ENCODE peak calls at places on chromosomes 5 and 9, in ten cellular contexts. One of them, this sample, is unnamed.

GRCh38 chr5:116543501-116543900 is 31.1 kb downstream of the SEMA6A start:
- DNase-seq in fibroblast of lung: peak; percentile 87
- DNase-seq in bronchial epithelial cell: peak; percentile 71
- DNase-seq in tibial artery: no peak
- DNase-seq in GM10248: no peak
- DNase-seq in IMR-90: no peak
- DNase-seq in fibroblast of the aortic adventitia: peak; percentile 11
- DNase-seq in foreskin fibroblast: no peak
- DNase-seq in lung: no peak
- DNase-seq in mesothelial cell of epicardium: no peak
- DNase-seq in this sample: no peak

GRCh38 chr5:180007582-180007981 is 64.0 kb downstream of the RNF130 start:
- DNase-seq in fibroblast of lung: no peak
- DNase-seq in bronchial epithelial cell: no peak
- DNase-seq in tibial artery: no peak
- DNase-seq in GM10248: no peak
- DNase-seq in IMR-90: no peak
- DNase-seq in fibroblast of the aortic adventitia: no peak
- DNase-seq in foreskin fibroblast: no peak
- DNase-seq in lung: no peak
- DNase-seq in mesothelial cell of epicardium: no peak
- DNase-seq in this sample: no peak

GRCh38 chr5:10725636-10726035 is 35.4 kb downstream of the DAP start:
- DNase-seq in fibroblast of lung: no peak
- DNase-seq in bronchial epithelial cell: no peak
- DNase-seq in tibial artery: no peak
- DNase-seq in GM10248: no peak
- DNase-seq in IMR-90: no peak
- DNase-seq in fibroblast of the aortic adventitia: no peak
- DNase-seq in foreskin fibroblast: no peak
- DNase-seq in lung: no peak
- DNase-seq in mesothelial cell of epicardium: no peak
- DNase-seq in this sample: no peak

GRCh38 chr9:13956107-13956506 is 357.8 kb downstream of the NFIB start:
- DNase-seq in fibroblast of lung: no peak
- DNase-seq in bronchial epithelial cell: no peak
- DNase-seq in tibial artery: no peak
- DNase-seq in GM10248: no peak
- DNase-seq in IMR-90: no peak
- DNase-seq in fibroblast of the aortic adventitia: no peak
- DNase-seq in foreskin fibroblast: no peak
- DNase-seq in lung: no peak
- DNase-seq in mesothelial cell of epicardium: no peak
- DNase-seq in this sample: no peak

GRCh38 chr5:77418601-77419591 is 73.2 kb downstream of the WDR41 start:
- DNase-seq in fibroblast of lung: peak; percentile 29
- DNase-seq in bronchial epithelial cell: peak; percentile 76
- DNase-seq in tibial artery: no peak
- DNase-seq in GM10248: no peak
- DNase-seq in IMR-90: peak; percentile 45
- DNase-seq in fibroblast of the aortic adventitia: no peak
- DNase-seq in foreskin fibroblast: no peak
- DNase-seq in lung: no peak
- DNase-seq in mesothelial cell of epicardium: no peak
- DNase-seq in this sample: no peak

GRCh38 chr9:32264171-32264862 is 120.1 kb upstream of the ACO1 start:
- DNase-seq in fibroblast of lung: peak; percentile 12
- DNase-seq in bronchial epithelial cell: peak; percentile 30
- DNase-seq in tibial artery: no peak
- DNase-seq in GM10248: no peak
- DNase-seq in IMR-90: peak; percentile 14
- DNase-seq in fibroblast of the aortic adventitia: peak; percentile 25
- DNase-seq in foreskin fibroblast: no peak
- DNase-seq in lung: no peak
- DNase-seq in mesothelial cell of epicardium: no peak
- DNase-seq in this sample: no peak

GRCh38 chr5:177300236-177300880 is 3.2 kb downstream of the RAB24 start:
- DNase-seq in fibroblast of lung: peak; percentile 75
- DNase-seq in bronchial epithelial cell: peak; percentile 61
- DNase-seq in tibial artery: peak; percentile 62
- DNase-seq in GM10248: peak; percentile 58
- DNase-seq in IMR-90: peak; percentile 80
- DNase-seq in fibroblast of the aortic adventitia: peak; percentile 70
- DNase-seq in foreskin fibroblast: peak; percentile 41
- DNase-seq in lung: peak; percentile 61
- DNase-seq in mesothelial cell of epicardium: no peak
- DNase-seq in this sample: peak; percentile 81

GRCh38 chr5:14908195-14908594 is 36.6 kb upstream of the ANKH start:
- DNase-seq in fibroblast of lung: peak; percentile 68
- DNase-seq in bronchial epithelial cell: peak; percentile 89
- DNase-seq in tibial artery: no peak
- DNase-seq in GM10248: no peak
- DNase-seq in IMR-90: peak; percentile 23
- DNase-seq in fibroblast of the aortic adventitia: peak; percentile 93
- DNase-seq in foreskin fibroblast: peak; percentile 29
- DNase-seq in lung: no peak
- DNase-seq in mesothelial cell of epicardium: no peak
- DNase-seq in this sample: no peak

DNA sequence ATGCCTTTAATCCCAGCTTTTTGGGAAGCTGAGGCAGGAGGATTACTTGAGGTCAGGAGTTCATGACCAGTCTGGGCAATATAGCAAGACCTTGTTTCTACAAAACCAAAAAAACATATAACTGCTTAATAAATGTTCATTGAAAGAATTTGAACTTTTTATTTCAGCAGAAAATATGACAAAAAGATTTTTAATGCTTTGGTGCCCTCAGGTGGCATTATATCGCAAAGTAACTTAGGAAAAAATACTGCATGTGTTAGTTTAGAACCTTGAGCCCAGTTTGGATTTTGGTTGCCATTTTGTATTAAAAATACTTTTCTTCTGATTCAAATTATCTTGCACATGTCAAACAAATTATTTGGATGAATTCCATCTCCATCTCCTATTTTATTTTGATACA is 103.2 kb downstream of the GPBP1 start:
- DNase-seq in fibroblast of lung: peak; percentile 15
- DNase-seq in bronchial epithelial cell: peak; percentile 33
- DNase-seq in tibial artery: no peak
- DNase-seq in GM10248: no peak
- DNase-seq in IMR-90: peak; percentile 40
- DNase-seq in fibroblast of the aortic adventitia: peak; percentile 69
- DNase-seq in foreskin fibroblast: no peak
- DNase-seq in lung: no peak
- DNase-seq in mesothelial cell of epicardium: no peak
- DNase-seq in this sample: no peak
- TF ChIP-seq CTCF in fibroblast of lung: no peak
- TF ChIP-seq CTCF in bronchial epithelial cell: no peak
- TF ChIP-seq CTCF in tibial artery: no peak
- TF ChIP-seq CTCF in GM10248: no peak
- TF ChIP-seq CTCF in IMR-90: peak; percentile 55
- TF ChIP-seq CTCF in fibroblast of the aortic adventitia: peak; percentile 38
- TF ChIP-seq CTCF in foreskin fibroblast: no peak
- TF ChIP-seq CTCF in lung: no peak
- TF ChIP-seq CTCF in mesothelial cell of epicardium: no peak
- TF ChIP-seq CTCF in this sample: no peak

DNA sequence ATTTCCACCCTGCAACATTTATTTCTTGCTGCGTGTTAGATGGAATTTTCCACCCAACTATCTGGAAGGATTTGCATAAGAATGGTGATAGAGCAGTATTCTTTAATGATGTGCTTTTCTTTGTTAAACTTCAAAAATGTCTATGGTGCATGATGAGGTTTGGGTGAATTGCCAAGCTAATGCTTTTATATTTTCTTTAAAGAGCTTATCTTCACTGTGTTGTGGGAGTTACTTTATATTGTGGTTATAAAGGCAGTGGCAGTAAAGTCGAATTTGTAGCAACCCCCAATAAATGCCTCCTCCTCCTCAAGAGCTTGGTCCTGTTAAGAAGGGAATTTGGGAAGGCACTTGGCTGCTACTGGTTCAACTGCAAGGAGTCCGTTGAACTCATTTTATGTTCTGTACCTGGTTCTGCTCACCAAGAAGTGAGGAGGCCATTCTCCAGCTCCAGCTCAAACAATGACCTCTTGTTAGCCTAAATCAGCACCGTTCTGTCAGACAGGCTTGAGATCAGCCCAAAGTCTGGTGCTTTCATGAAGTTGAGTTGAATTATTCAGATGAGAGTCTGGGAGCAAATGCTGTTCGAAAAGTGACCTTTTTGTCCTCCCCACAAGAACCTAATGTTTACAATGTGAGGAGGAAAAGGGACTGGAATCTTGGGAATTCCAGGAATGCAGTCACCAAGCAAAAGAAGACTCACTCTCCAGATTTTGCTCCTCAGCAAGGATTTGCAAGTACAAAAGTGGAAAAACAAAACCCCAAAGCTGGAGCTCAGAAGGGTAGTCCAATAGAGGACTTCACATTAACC is 217.0 kb downstream of the TMEM38B start:
- DNase-seq in fibroblast of lung: peak; percentile 40
- DNase-seq in bronchial epithelial cell: peak; percentile 18
- DNase-seq in tibial artery: no peak
- DNase-seq in GM10248: no peak
- DNase-seq in IMR-90: no peak
- DNase-seq in fibroblast of the aortic adventitia: no peak
- DNase-seq in foreskin fibroblast: no peak
- DNase-seq in lung: no peak
- DNase-seq in mesothelial cell of epicardium: no peak
- DNase-seq in this sample: no peak
- TF ChIP-seq CTCF in fibroblast of lung: no peak
- TF ChIP-seq CTCF in bronchial epithelial cell: no peak
- TF ChIP-seq CTCF in tibial artery: no peak
- TF ChIP-seq CTCF in GM10248: no peak
- TF ChIP-seq CTCF in IMR-90: no peak
- TF ChIP-seq CTCF in fibroblast of the aortic adventitia: no peak
- TF ChIP-seq CTCF in foreskin fibroblast: no peak
- TF ChIP-seq CTCF in lung: no peak
- TF ChIP-seq CTCF in mesothelial cell of epicardium: no peak
- TF ChIP-seq CTCF in this sample: no peak

GRCh38 chr9:95505072-95505471 is 11.7 kb downstream of the PTCH1 start:
- DNase-seq in fibroblast of lung: no peak
- DNase-seq in bronchial epithelial cell: no peak
- DNase-seq in tibial artery: no peak
- DNase-seq in GM10248: no peak
- DNase-seq in IMR-90: no peak
- DNase-seq in fibroblast of the aortic adventitia: no peak
- DNase-seq in foreskin fibroblast: no peak
- DNase-seq in lung: no peak
- DNase-seq in mesothelial cell of epicardium: no peak
- DNase-seq in this sample: no peak

GRCh38 chr9:95503369-95503768 is 13.4 kb downstream of the PTCH1 start:
- DNase-seq in fibroblast of lung: no peak
- DNase-seq in bronchial epithelial cell: no peak
- DNase-seq in tibial artery: no peak
- DNase-seq in GM10248: no peak
- DNase-seq in IMR-90: no peak
- DNase-seq in fibroblast of the aortic adventitia: no peak
- DNase-seq in foreskin fibroblast: no peak
- DNase-seq in lung: no peak
- DNase-seq in mesothelial cell of epicardium: no peak
- DNase-seq in this sample: no peak

GRCh38 chr9:95505676-95506437 is 10.9 kb downstream of the PTCH1 start:
- DNase-seq in fibroblast of lung: peak; percentile 58
- DNase-seq in bronchial epithelial cell: peak; percentile 25
- DNase-seq in tibial artery: no peak
- DNase-seq in GM10248: peak; percentile 68
- DNase-seq in IMR-90: peak; percentile 63
- DNase-seq in fibroblast of the aortic adventitia: peak; percentile 65
- DNase-seq in foreskin fibroblast: peak; percentile 48
- DNase-seq in lung: no peak
- DNase-seq in mesothelial cell of epicardium: no peak
- DNase-seq in this sample: no peak

GRCh38 chr9:95506438-95506691 is 10.4 kb downstream of the PTCH1 start:
- DNase-seq in fibroblast of lung: peak; percentile 59
- DNase-seq in bronchial epithelial cell: peak; percentile 21
- DNase-seq in tibial artery: no peak
- DNase-seq in GM10248: peak; percentile 62
- DNase-seq in IMR-90: peak; percentile 47
- DNase-seq in fibroblast of the aortic adventitia: peak; percentile 45
- DNase-seq in foreskin fibroblast: peak; percentile 51
- DNase-seq in lung: no peak
- DNase-seq in mesothelial cell of epicardium: no peak
- DNase-seq in this sample: no peak

GRCh38 chr9:95504053-95504963 is 12.5 kb downstream of the PTCH1 start:
- DNase-seq in fibroblast of lung: peak; percentile 44
- DNase-seq in bronchial epithelial cell: peak; percentile 78
- DNase-seq in tibial artery: peak; percentile 58
- DNase-seq in GM10248: no peak
- DNase-seq in IMR-90: peak; percentile 72
- DNase-seq in fibroblast of the aortic adventitia: peak; percentile 54
- DNase-seq in foreskin fibroblast: peak; percentile 79
- DNase-seq in lung: no peak
- DNase-seq in mesothelial cell of epicardium: no peak
- DNase-seq in this sample: no peak
- TF ChIP-seq CTCF in fibroblast of lung: peak; percentile 4
- TF ChIP-seq CTCF in bronchial epithelial cell: no peak
- TF ChIP-seq CTCF in tibial artery: no peak
- TF ChIP-seq CTCF in GM10248: no peak
- TF ChIP-seq CTCF in IMR-90: no peak
- TF ChIP-seq CTCF in fibroblast of the aortic adventitia: peak; percentile 22
- TF ChIP-seq CTCF in foreskin fibroblast: no peak
- TF ChIP-seq CTCF in lung: no peak
- TF ChIP-seq CTCF in mesothelial cell of epicardium: no peak
- TF ChIP-seq CTCF in this sample: no peak

GRCh38 chr9:113677569-113677968 is 198.5 kb upstream of the ZNF618 start:
- DNase-seq in fibroblast of lung: no peak
- DNase-seq in bronchial epithelial cell: no peak
- DNase-seq in tibial artery: no peak
- DNase-seq in GM10248: no peak
- DNase-seq in IMR-90: no peak
- DNase-seq in fibroblast of the aortic adventitia: no peak
- DNase-seq in foreskin fibroblast: no peak
- DNase-seq in lung: no peak
- DNase-seq in mesothelial cell of epicardium: no peak
- DNase-seq in this sample: no peak

GRCh38 chr9:113677057-113677456 is 199.1 kb upstream of the ZNF618 start:
- DNase-seq in fibroblast of lung: no peak
- DNase-seq in bronchial epithelial cell: no peak
- DNase-seq in tibial artery: no peak
- DNase-seq in GM10248: no peak
- DNase-seq in IMR-90: no peak
- DNase-seq in fibroblast of the aortic adventitia: peak; percentile 36
- DNase-seq in foreskin fibroblast: no peak
- DNase-seq in lung: no peak
- DNase-seq in mesothelial cell of epicardium: no peak
- DNase-seq in this sample: no peak

GRCh38 chr9:113673726-113674125 is 202.4 kb upstream of the ZNF618 start:
- DNase-seq in fibroblast of lung: peak; percentile 80
- DNase-seq in bronchial epithelial cell: no peak
- DNase-seq in tibial artery: no peak
- DNase-seq in GM10248: no peak
- DNase-seq in IMR-90: peak; percentile 71
- DNase-seq in fibroblast of the aortic adventitia: peak; percentile 49
- DNase-seq in foreskin fibroblast: no peak
- DNase-seq in lung: no peak
- DNase-seq in mesothelial cell of epicardium: no peak
- DNase-seq in this sample: no peak

GRCh38 chr9:113674436-113674835 is 201.7 kb upstream of the ZNF618 start:
- DNase-seq in fibroblast of lung: peak; percentile 81
- DNase-seq in bronchial epithelial cell: no peak
- DNase-seq in tibial artery: no peak
- DNase-seq in GM10248: no peak
- DNase-seq in IMR-90: peak; percentile 80
- DNase-seq in fibroblast of the aortic adventitia: peak; percentile 84
- DNase-seq in foreskin fibroblast: peak; percentile 30
- DNase-seq in lung: no peak
- DNase-seq in mesothelial cell of epicardium: no peak
- DNase-seq in this sample: no peak

GRCh38 chr9:113675475-113675941 is 200.6 kb upstream of the ZNF618 start:
- DNase-seq in fibroblast of lung: peak; percentile 99
- DNase-seq in bronchial epithelial cell: peak; percentile 39
- DNase-seq in tibial artery: peak; percentile 81
- DNase-seq in GM10248: no peak
- DNase-seq in IMR-90: peak; percentile 100
- DNase-seq in fibroblast of the aortic adventitia: peak; percentile 99
- DNase-seq in foreskin fibroblast: peak; percentile 97
- DNase-seq in lung: peak; percentile 58
- DNase-seq in mesothelial cell of epicardium: no peak
- DNase-seq in this sample: peak; percentile 49
- TF ChIP-seq CTCF in fibroblast of lung: no peak
- TF ChIP-seq CTCF in bronchial epithelial cell: no peak
- TF ChIP-seq CTCF in tibial artery: no peak
- TF ChIP-seq CTCF in GM10248: no peak
- TF ChIP-seq CTCF in IMR-90: no peak
- TF ChIP-seq CTCF in fibroblast of the aortic adventitia: peak; percentile 16
- TF ChIP-seq CTCF in foreskin fibroblast: no peak
- TF ChIP-seq CTCF in lung: no peak
- TF ChIP-seq CTCF in mesothelial cell of epicardium: no peak
- TF ChIP-seq CTCF in this sample: no peak